ENCODE peak calls at places on chromosomes 11 and 22, in five cellular contexts. One of them, this sample, is unnamed.

GRCh38 chr11:35359321-35360058 is 59.9 kb downstream of the SLC1A2 start:
- DNase-seq in breast epithelium: peak
- DNase-seq in AG09309: no peak
- DNase-seq in A549: no peak
- DNase-seq in GM12864: no peak
- DNase-seq in this sample: no peak

GRCh38 chr11:106614280-106614679 is 404.0 kb downstream of the GUCY1A2 start:
- DNase-seq in A549: no peak
- DNase-seq in GM12864: no peak
- DNase-seq in AG09309: no peak
- DNase-seq in breast epithelium: no peak
- DNase-seq in this sample: no peak

GRCh38 chr11:2446590-2447252 is 1.9 kb downstream of the KCNQ1 start:
- DNase-seq in A549: no peak
- DNase-seq in breast epithelium: no peak
- DNase-seq in AG09309: no peak
- DNase-seq in GM12864: no peak
- DNase-seq in this sample: no peak

GRCh38 chr11:126423743-126424142 is 68.3 kb downstream of the ST3GAL4 start:
- DNase-seq in breast epithelium: no peak
- DNase-seq in A549: no peak
- DNase-seq in GM12864: no peak
- DNase-seq in AG09309: no peak
- DNase-seq in this sample: no peak

GRCh38 chr11:23502821-23503220 is 642.5 kb upstream of the CCDC179 start:
- DNase-seq in GM12864: no peak
- DNase-seq in AG09309: no peak
- DNase-seq in breast epithelium: no peak
- DNase-seq in A549: no peak
- DNase-seq in this sample: no peak

GRCh38 chr22:29555065-29555644 is 1.6 kb upstream of the THOC5 start:
- DNase-seq in AG09309: no peak
- DNase-seq in breast epithelium: peak
- DNase-seq in GM12864: no peak
- DNase-seq in A549: no peak
- DNase-seq in this sample: no peak

GRCh38 chr11:894575-895201 is 15.9 kb downstream of the CHID1 start:
- DNase-seq in GM12864: no peak
- DNase-seq in A549: no peak
- DNase-seq in breast epithelium: no peak
- DNase-seq in AG09309: no peak
- DNase-seq in this sample: no peak

GRCh38 chr22:26565181-26565580 is 24.8 kb downstream of the TPST2 start:
- DNase-seq in AG09309: no peak
- DNase-seq in breast epithelium: no peak
- DNase-seq in A549: no peak
- DNase-seq in GM12864: no peak
- DNase-seq in this sample: no peak

GRCh38 chr22:35335468-35335867 is 35.8 kb downstream of the TOM1 start:
- DNase-seq in AG09309: no peak
- DNase-seq in A549: no peak
- DNase-seq in GM12864: no peak
- DNase-seq in breast epithelium: no peak
- DNase-seq in this sample: no peak

GRCh38 chr11:130209128-130209932 is 49.7 kb downstream of the ST14 start:
- DNase-seq in GM12864: no peak
- DNase-seq in AG09309: no peak
- DNase-seq in breast epithelium: peak
- DNase-seq in A549: no peak
- DNase-seq in this sample: peak

GRCh38 chr11:21949741-21950413 is 243.0 kb upstream of the ANO5 start:
- DNase-seq in GM12864: no peak
- DNase-seq in AG09309: no peak
- DNase-seq in breast epithelium: no peak
- DNase-seq in A549: no peak
- DNase-seq in this sample: no peak

GRCh38 chr11:35680506-35680905 is 17.9 kb downstream of the TRIM44 start:
- DNase-seq in breast epithelium: no peak
- DNase-seq in GM12864: no peak
- DNase-seq in AG09309: no peak
- DNase-seq in A549: no peak
- DNase-seq in this sample: no peak

GRCh38 chr22:29200901-29201300 is 4.8 kb upstream of the EMID1 start:
- DNase-seq in GM12864: no peak
- DNase-seq in AG09309: no peak
- DNase-seq in breast epithelium: no peak
- DNase-seq in A549: no peak
- DNase-seq in this sample: no peak

GRCh38 chr11:132379540-132379939 is 1009.1 kb downstream of the NTM start:
- DNase-seq in breast epithelium: no peak
- DNase-seq in AG09309: no peak
- DNase-seq in A549: no peak
- DNase-seq in GM12864: no peak
- DNase-seq in this sample: no peak

GRCh38 chr11:133064152-133064877 is 468.0 kb downstream of the OPCML start:
- DNase-seq in GM12864: no peak
- DNase-seq in AG09309: no peak
- DNase-seq in A549: peak
- DNase-seq in breast epithelium: peak
- DNase-seq in this sample: peak

GRCh38 chr22:46843691-46844297 is 81.3 kb downstream of the TBC1D22A start:
- DNase-seq in GM12864: no peak
- DNase-seq in A549: no peak
- DNase-seq in AG09309: no peak
- DNase-seq in breast epithelium: no peak
- DNase-seq in this sample: no peak

GRCh38 chr22:31229402-31230140 is 17.5 kb downstream of the LIMK2 start:
- DNase-seq in breast epithelium: peak
- DNase-seq in A549: no peak
- DNase-seq in GM12864: no peak
- DNase-seq in AG09309: no peak
- DNase-seq in this sample: no peak

GRCh38 chr11:36499325-36499724 is 10.7 kb downstream of the TRAF6 start:
- DNase-seq in AG09309: no peak
- DNase-seq in A549: no peak
- DNase-seq in GM12864: no peak
- DNase-seq in breast epithelium: no peak
- DNase-seq in this sample: no peak

GRCh38 chr11:76787911-76788596 is 4.9 kb downstream of the TSKU start:
- DNase-seq in breast epithelium: peak
- DNase-seq in A549: no peak
- DNase-seq in GM12864: no peak
- DNase-seq in AG09309: no peak
- DNase-seq in this sample: no peak

GRCh38 chr11:11279956-11280689 is 72.9 kb downstream of the CSNK2A3 start:
- DNase-seq in breast epithelium: no peak
- DNase-seq in AG09309: no peak
- DNase-seq in A549: no peak
- DNase-seq in GM12864: no peak
- DNase-seq in this sample: no peak

GRCh38 chr11:72609045-72609444 is 65.2 kb downstream of the PDE2A start:
- DNase-seq in AG09309: no peak
- DNase-seq in GM12864: peak
- DNase-seq in A549: no peak
- DNase-seq in breast epithelium: no peak
- DNase-seq in this sample: no peak
- TF ChIP-seq CTCF in AG09309: peak
- TF ChIP-seq CTCF in GM12864: peak
- TF ChIP-seq CTCF in A549: peak
- TF ChIP-seq CTCF in breast epithelium: no peak
- TF ChIP-seq CTCF in this sample: peak

GRCh38 chr22:49433717-49434611 is 393.7 kb downstream of the BRD1 start:
- DNase-seq in A549: peak
- DNase-seq in GM12864: no peak
- DNase-seq in AG09309: no peak
- DNase-seq in breast epithelium: no peak
- DNase-seq in this sample: no peak
- TF ChIP-seq CTCF in A549: peak
- TF ChIP-seq CTCF in GM12864: no peak
- TF ChIP-seq CTCF in AG09309: no peak
- TF ChIP-seq CTCF in breast epithelium: no peak
- TF ChIP-seq CTCF in this sample: no peak

GRCh38 chr11:102309621-102310541 is 7.4 kb upstream of the BIRC3 start:
- DNase-seq in GM12864: no peak
- DNase-seq in AG09309: no peak
- DNase-seq in A549: no peak
- DNase-seq in breast epithelium: no peak
- DNase-seq in this sample: no peak
- TF ChIP-seq CTCF in GM12864: peak
- TF ChIP-seq CTCF in AG09309: peak
- TF ChIP-seq CTCF in A549: peak
- TF ChIP-seq CTCF in breast epithelium: no peak
- TF ChIP-seq CTCF in this sample: peak

GRCh38 chr11:122107566-122107965 is 8.4 kb downstream of the BLID start:
- DNase-seq in breast epithelium: no peak
- DNase-seq in A549: no peak
- DNase-seq in GM12864: no peak
- DNase-seq in AG09309: no peak
- DNase-seq in this sample: no peak

GRCh38 chr11:122108828-122109227 is 7.2 kb downstream of the BLID start:
- DNase-seq in AG09309: no peak
- DNase-seq in A549: no peak
- DNase-seq in GM12864: no peak
- DNase-seq in breast epithelium: no peak
- DNase-seq in this sample: no peak

GRCh38 chr11:122109932-122110331 is 6.1 kb downstream of the BLID start:
- DNase-seq in breast epithelium: no peak
- DNase-seq in GM12864: no peak
- DNase-seq in A549: no peak
- DNase-seq in AG09309: no peak
- DNase-seq in this sample: no peak

GRCh38 chr11:122107045-122107444 is 9.0 kb downstream of the BLID start:
- DNase-seq in GM12864: no peak
- DNase-seq in AG09309: no peak
- DNase-seq in A549: no peak
- DNase-seq in breast epithelium: no peak
- DNase-seq in this sample: no peak

GRCh38 chr11:122108192-122108799 is 7.7 kb downstream of the BLID start:
- DNase-seq in AG09309: no peak
- DNase-seq in A549: no peak
- DNase-seq in breast epithelium: no peak
- DNase-seq in GM12864: peak
- DNase-seq in this sample: no peak
- TF ChIP-seq CTCF in AG09309: peak
- TF ChIP-seq CTCF in A549: peak
- TF ChIP-seq CTCF in breast epithelium: peak
- TF ChIP-seq CTCF in GM12864: peak
- TF ChIP-seq CTCF in this sample: peak

DNA sequence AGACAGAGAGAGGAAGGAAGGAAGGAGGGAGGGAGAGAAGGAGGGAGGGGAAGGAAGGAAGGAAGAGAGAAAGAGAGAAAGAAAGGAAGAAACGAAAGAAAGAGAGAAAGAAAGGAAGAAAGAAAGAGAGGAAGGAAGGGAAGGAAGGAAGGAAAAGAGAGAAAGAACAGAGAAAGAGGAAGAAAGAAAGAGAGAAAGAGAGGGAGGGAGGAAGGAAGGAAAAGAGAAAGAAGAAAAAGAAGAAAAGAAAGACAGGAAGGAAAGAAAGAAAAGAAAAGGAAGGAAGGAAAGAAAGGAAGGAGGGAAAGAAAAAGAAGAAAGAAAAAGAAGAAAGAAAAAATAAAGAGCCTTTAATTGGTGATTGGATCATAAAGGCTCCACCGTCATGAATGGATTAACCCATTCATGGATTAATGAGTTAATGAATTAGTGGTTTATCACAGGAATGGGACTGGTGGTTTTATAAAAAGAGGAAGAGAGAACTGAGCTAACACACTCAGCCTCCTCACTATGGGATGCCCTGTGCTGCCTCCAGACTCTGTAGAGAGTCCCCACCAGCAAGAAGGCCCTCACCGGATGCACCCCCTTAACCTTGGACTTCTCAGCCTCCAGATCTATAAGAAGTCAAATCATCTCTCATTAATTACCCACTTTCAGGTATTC is 9.0 kb upstream of the PLAAT2 start:
- DNase-seq in A549: no peak
- DNase-seq in AG09309: no peak
- DNase-seq in GM12864: no peak
- DNase-seq in breast epithelium: no peak
- DNase-seq in this sample: no peak
- TF ChIP-seq CTCF in A549: no peak
- TF ChIP-seq CTCF in AG09309: no peak
- TF ChIP-seq CTCF in GM12864: no peak
- TF ChIP-seq CTCF in breast epithelium: no peak
- TF ChIP-seq CTCF in this sample: no peak

DNA sequence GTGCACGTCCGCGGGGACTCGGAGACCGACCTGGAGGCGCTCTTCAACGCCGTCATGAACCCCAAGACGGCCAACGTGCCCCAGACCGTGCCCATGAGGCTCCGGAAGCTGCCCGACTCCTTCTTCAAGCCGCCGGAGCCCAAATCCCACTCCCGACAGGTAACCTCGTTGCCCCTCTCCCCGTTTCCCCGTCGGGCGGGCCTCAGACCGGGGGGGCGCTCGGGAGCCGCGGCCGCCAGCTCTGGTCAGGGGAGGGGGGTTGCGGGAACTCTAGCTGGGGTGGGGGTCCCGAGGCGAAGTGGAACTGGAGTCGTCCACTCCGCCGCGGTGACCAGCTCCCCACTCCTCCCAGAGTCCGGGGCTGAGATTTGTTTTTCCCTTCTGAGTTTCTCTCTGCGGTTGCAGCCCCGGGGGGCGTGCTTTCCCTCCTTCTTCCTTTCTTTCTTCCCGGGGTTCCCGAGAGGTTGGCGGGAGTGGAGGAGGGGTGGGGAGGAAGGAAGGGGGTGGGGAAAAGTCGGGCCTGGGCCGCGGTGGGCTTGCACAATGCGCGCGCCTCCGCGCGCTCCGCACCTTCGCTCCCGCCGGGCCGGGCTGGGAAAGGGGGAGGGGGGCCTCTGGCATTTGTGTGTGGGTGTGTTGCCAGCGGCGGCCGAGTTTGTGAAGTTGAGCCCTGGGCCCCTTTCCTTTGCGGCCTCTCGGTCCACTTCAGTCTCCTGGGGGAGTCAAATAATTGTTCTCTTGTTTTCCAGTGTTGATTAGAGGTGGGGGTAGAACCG is 952 bp downstream of the YAP1 start:
- DNase-seq in GM12864: no peak
- DNase-seq in breast epithelium: peak
- DNase-seq in A549: peak
- DNase-seq in AG09309: no peak
- DNase-seq in this sample: peak
- TF ChIP-seq CTCF in GM12864: no peak
- TF ChIP-seq CTCF in breast epithelium: no peak
- TF ChIP-seq CTCF in A549: peak
- TF ChIP-seq CTCF in AG09309: peak
- TF ChIP-seq CTCF in this sample: no peak